ENCODE peak calls at places on chromosomes 5 and 9, in five cellular contexts. One of them, this sample, is unnamed.

GRCh38 chr5:157057459-157058370 is 1.2 kb downstream of the HAVCR1 start:
- DNase-seq in IMR-90: no peak
- DNase-seq in cardiac fibroblast: no peak
- DNase-seq in Peyer's patch: no peak
- DNase-seq in lower leg skin: no peak
- DNase-seq in this sample: no peak

GRCh38 chr5:89399553-89399952 is 516.6 kb upstream of the MEF2C start:
- DNase-seq in IMR-90: no peak
- DNase-seq in cardiac fibroblast: peak
- DNase-seq in Peyer's patch: no peak
- DNase-seq in lower leg skin: no peak
- DNase-seq in this sample: no peak

GRCh38 chr5:145403959-145404358 is 431.2 kb downstream of the PRELID2 start:
- DNase-seq in IMR-90: no peak
- DNase-seq in cardiac fibroblast: no peak
- DNase-seq in Peyer's patch: no peak
- DNase-seq in lower leg skin: no peak
- DNase-seq in this sample: no peak

GRCh38 chr5:6218517-6218916 is 159.8 kb downstream of the MED10 start:
- DNase-seq in IMR-90: no peak
- DNase-seq in cardiac fibroblast: no peak
- DNase-seq in Peyer's patch: no peak
- DNase-seq in lower leg skin: no peak
- DNase-seq in this sample: no peak

GRCh38 chr9:129282308-129283211 is 104.5 kb upstream of the IER5L start:
- DNase-seq in IMR-90: no peak
- DNase-seq in cardiac fibroblast: no peak
- DNase-seq in Peyer's patch: peak
- DNase-seq in lower leg skin: no peak
- DNase-seq in this sample: no peak

GRCh38 chr5:172828911-172829431 is 5.1 kb upstream of the ERGIC1 start:
- DNase-seq in IMR-90: peak
- DNase-seq in cardiac fibroblast: no peak
- DNase-seq in Peyer's patch: no peak
- DNase-seq in lower leg skin: no peak
- DNase-seq in this sample: no peak

GRCh38 chr5:133841831-133842750 is 126.3 kb downstream of the C5orf15 start:
- DNase-seq in IMR-90: no peak
- DNase-seq in cardiac fibroblast: no peak
- DNase-seq in Peyer's patch: peak
- DNase-seq in lower leg skin: no peak
- DNase-seq in this sample: no peak

GRCh38 chr5:107853696-107854095 is 183.0 kb upstream of the EFNA5 start:
- DNase-seq in IMR-90: no peak
- DNase-seq in cardiac fibroblast: no peak
- DNase-seq in Peyer's patch: no peak
- DNase-seq in lower leg skin: no peak
- DNase-seq in this sample: no peak

GRCh38 chr9:134560654-134561053 is 80.9 kb upstream of the COL5A1 start:
- DNase-seq in IMR-90: no peak
- DNase-seq in cardiac fibroblast: no peak
- DNase-seq in Peyer's patch: peak
- DNase-seq in lower leg skin: no peak
- DNase-seq in this sample: no peak

GRCh38 chr9:32331240-32331639 is 53.2 kb upstream of the ACO1 start:
- DNase-seq in IMR-90: no peak
- DNase-seq in cardiac fibroblast: no peak
- DNase-seq in Peyer's patch: no peak
- DNase-seq in lower leg skin: no peak
- DNase-seq in this sample: no peak

GRCh38 chr5:138179277-138179857 is 455 bp downstream of the KIF20A start:
- DNase-seq in IMR-90: no peak
- DNase-seq in cardiac fibroblast: no peak
- DNase-seq in Peyer's patch: no peak
- DNase-seq in lower leg skin: no peak
- DNase-seq in this sample: no peak

GRCh38 chr5:120767171-120767820 is 303.2 kb downstream of the PRR16 start:
- DNase-seq in IMR-90: peak
- DNase-seq in cardiac fibroblast: peak
- DNase-seq in Peyer's patch: no peak
- DNase-seq in lower leg skin: no peak
- DNase-seq in this sample: no peak

GRCh38 chr5:148984333-148984732 is 78.5 kb downstream of the SH3TC2 start:
- DNase-seq in IMR-90: peak
- DNase-seq in cardiac fibroblast: peak
- DNase-seq in Peyer's patch: no peak
- DNase-seq in lower leg skin: no peak
- DNase-seq in this sample: peak

GRCh38 chr9:93572636-93573035 is 3.7 kb upstream of the PHF2 start:
- DNase-seq in IMR-90: no peak
- DNase-seq in cardiac fibroblast: no peak
- DNase-seq in Peyer's patch: peak
- DNase-seq in lower leg skin: no peak
- DNase-seq in this sample: no peak

GRCh38 chr9:70229579-70229978 is 29.2 kb upstream of the SMC5 start:
- DNase-seq in IMR-90: peak
- DNase-seq in cardiac fibroblast: peak
- DNase-seq in Peyer's patch: no peak
- DNase-seq in lower leg skin: no peak
- DNase-seq in this sample: no peak

GRCh38 chr5:55982957-55983381 is 11.8 kb downstream of the IL6ST start:
- DNase-seq in IMR-90: no peak
- DNase-seq in cardiac fibroblast: no peak
- DNase-seq in Peyer's patch: no peak
- DNase-seq in lower leg skin: no peak
- DNase-seq in this sample: no peak

GRCh38 chr9:129236441-129237145 is 58.5 kb upstream of the IER5L start:
- DNase-seq in IMR-90: no peak
- DNase-seq in cardiac fibroblast: no peak
- DNase-seq in Peyer's patch: no peak
- DNase-seq in lower leg skin: no peak
- DNase-seq in this sample: no peak

GRCh38 chr5:173001229-173001841 is 17.8 kb downstream of the ATP6V0E1 start:
- DNase-seq in IMR-90: no peak
- DNase-seq in cardiac fibroblast: no peak
- DNase-seq in Peyer's patch: no peak
- DNase-seq in lower leg skin: no peak
- DNase-seq in this sample: no peak

GRCh38 chr5:103927739-103928138 is 365.1 kb upstream of the NUDT12 start:
- DNase-seq in IMR-90: no peak
- DNase-seq in cardiac fibroblast: no peak
- DNase-seq in Peyer's patch: no peak
- DNase-seq in lower leg skin: no peak
- DNase-seq in this sample: no peak

GRCh38 chr9:96166981-96167380 is 135.0 kb downstream of the HSD17B3 start:
- DNase-seq in IMR-90: no peak
- DNase-seq in cardiac fibroblast: no peak
- DNase-seq in Peyer's patch: no peak
- DNase-seq in lower leg skin: no peak
- DNase-seq in this sample: no peak

GRCh38 chr5:146513462-146513861 is 2.5 kb downstream of the GPR151 start:
- DNase-seq in IMR-90: no peak
- DNase-seq in cardiac fibroblast: no peak
- DNase-seq in Peyer's patch: no peak
- DNase-seq in lower leg skin: no peak
- DNase-seq in this sample: no peak

GRCh38 chr5:75521195-75521594 is 9.5 kb downstream of the POLK start:
- DNase-seq in IMR-90: no peak
- DNase-seq in cardiac fibroblast: no peak
- DNase-seq in Peyer's patch: no peak
- DNase-seq in lower leg skin: no peak
- DNase-seq in this sample: no peak

GRCh38 chr5:43106290-43106638 is 14.4 kb upstream of the ZNF131 start:
- DNase-seq in IMR-90: no peak
- DNase-seq in cardiac fibroblast: no peak
- DNase-seq in Peyer's patch: no peak
- DNase-seq in lower leg skin: no peak
- DNase-seq in this sample: no peak

GRCh38 chr9:93458702-93459101 is 5.3 kb upstream of the FAM120AOS start:
- DNase-seq in IMR-90: no peak
- DNase-seq in cardiac fibroblast: no peak
- DNase-seq in Peyer's patch: no peak
- DNase-seq in lower leg skin: no peak
- DNase-seq in this sample: no peak

GRCh38 chr9:95024097-95024671 is 293.3 kb downstream of the FANCC start:
- DNase-seq in IMR-90: no peak
- DNase-seq in cardiac fibroblast: no peak
- DNase-seq in Peyer's patch: no peak
- DNase-seq in lower leg skin: no peak
- DNase-seq in this sample: no peak

GRCh38 chr9:37984672-37985611 is 81.0 kb upstream of the SLC25A51 start:
- DNase-seq in IMR-90: peak
- DNase-seq in cardiac fibroblast: peak
- DNase-seq in Peyer's patch: no peak
- DNase-seq in lower leg skin: no peak
- DNase-seq in this sample: no peak

GRCh38 chr5:10352404-10353240 is 873 bp upstream of the MARCHF6 start:
- DNase-seq in IMR-90: peak
- DNase-seq in cardiac fibroblast: no peak
- DNase-seq in Peyer's patch: no peak
- DNase-seq in lower leg skin: no peak
- DNase-seq in this sample: no peak

GRCh38 chr9:104903609-104904008 is 24.3 kb downstream of the ABCA1 start:
- DNase-seq in IMR-90: peak
- DNase-seq in cardiac fibroblast: peak
- DNase-seq in Peyer's patch: no peak
- DNase-seq in lower leg skin: no peak
- DNase-seq in this sample: no peak

GRCh38 chr5:168528521-168529360 is at the start of gene FBLL1:
- DNase-seq in IMR-90: peak
- DNase-seq in cardiac fibroblast: peak
- DNase-seq in Peyer's patch: no peak
- DNase-seq in lower leg skin: no peak
- DNase-seq in this sample: no peak

GRCh38 chr5:16082053-16082452 is 97.5 kb downstream of the MARCHF11 start:
- DNase-seq in IMR-90: no peak
- DNase-seq in cardiac fibroblast: no peak
- DNase-seq in Peyer's patch: no peak
- DNase-seq in lower leg skin: no peak
- DNase-seq in this sample: no peak

GRCh38 chr5:172586118-172587060 is 54.7 kb upstream of the NEURL1B start:
- DNase-seq in IMR-90: no peak
- DNase-seq in cardiac fibroblast: no peak
- DNase-seq in Peyer's patch: no peak
- DNase-seq in lower leg skin: no peak
- DNase-seq in this sample: no peak

GRCh38 chr9:125759812-125760134 is 12.6 kb downstream of the PBX3 start:
- DNase-seq in IMR-90: no peak
- DNase-seq in cardiac fibroblast: peak
- DNase-seq in Peyer's patch: no peak
- DNase-seq in lower leg skin: no peak
- DNase-seq in this sample: no peak
- H3K4me3 ChIP-seq in IMR-90: peak
- H3K4me3 ChIP-seq in cardiac fibroblast: peak
- H3K4me3 ChIP-seq in Peyer's patch: no peak
- H3K4me3 ChIP-seq in lower leg skin: no peak
- H3K4me3 ChIP-seq in this sample: peak

DNA sequence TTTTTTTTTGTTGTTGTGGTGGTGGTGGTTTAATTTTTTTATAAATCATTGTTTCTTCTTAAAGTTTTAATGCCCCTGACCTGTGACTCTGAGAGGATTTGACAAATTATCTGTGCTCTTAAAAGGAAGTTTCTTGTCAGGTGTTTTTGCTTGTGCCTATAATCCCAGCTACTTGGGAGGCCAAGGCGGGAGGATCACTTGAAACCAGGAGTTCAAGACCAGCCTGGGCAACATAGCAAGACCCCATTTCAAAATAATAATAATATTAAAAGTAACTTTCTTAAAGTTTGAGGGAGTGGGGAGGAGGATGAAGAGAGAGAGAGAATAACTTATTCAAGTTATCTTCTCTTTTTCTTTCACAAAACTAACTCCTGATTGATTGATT is 12.2 kb upstream of the ERMP1 start:
- DNase-seq in IMR-90: no peak
- DNase-seq in cardiac fibroblast: no peak
- DNase-seq in Peyer's patch: no peak
- DNase-seq in lower leg skin: no peak
- DNase-seq in this sample: no peak
- TF ChIP-seq CTCF in IMR-90: no peak
- TF ChIP-seq CTCF in cardiac fibroblast: no peak
- TF ChIP-seq CTCF in Peyer's patch: no peak
- TF ChIP-seq CTCF in lower leg skin: no peak
- TF ChIP-seq CTCF in this sample: no peak

DNA sequence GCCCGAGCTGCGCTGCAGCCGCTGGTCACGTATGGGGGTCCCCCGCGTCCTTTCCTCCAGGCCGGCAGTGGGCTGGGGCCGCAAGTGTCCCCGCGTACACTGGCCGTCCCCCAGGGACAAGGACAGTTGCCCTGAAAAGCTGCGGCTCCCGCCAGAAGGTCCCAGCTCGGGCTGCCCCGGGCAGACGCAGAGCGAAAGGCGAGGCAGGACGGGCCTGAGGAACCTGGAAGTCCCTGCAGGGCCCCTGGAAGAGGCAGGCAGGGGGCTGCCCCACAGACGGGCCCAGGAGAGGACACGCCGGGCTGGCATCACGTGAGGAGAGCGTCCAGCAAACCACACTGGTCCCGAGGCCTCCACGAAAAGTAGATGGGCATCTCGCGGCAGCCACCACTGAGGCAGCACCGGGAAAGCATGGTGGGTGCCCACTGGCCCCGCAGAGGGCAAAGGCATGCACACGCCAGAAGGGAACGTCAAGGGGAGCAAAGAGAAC is 3.2 kb upstream of the NKD2 start:
- DNase-seq in IMR-90: no peak
- DNase-seq in cardiac fibroblast: no peak
- DNase-seq in Peyer's patch: peak
- DNase-seq in lower leg skin: no peak
- DNase-seq in this sample: no peak
- H3K4me3 ChIP-seq in IMR-90: no peak
- H3K4me3 ChIP-seq in cardiac fibroblast: no peak
- H3K4me3 ChIP-seq in Peyer's patch: peak
- H3K4me3 ChIP-seq in lower leg skin: no peak
- H3K4me3 ChIP-seq in this sample: no peak

GRCh38 chr9:6845881-6846280 is 88.1 kb downstream of the KDM4C start:
- DNase-seq in IMR-90: peak
- DNase-seq in cardiac fibroblast: peak
- DNase-seq in Peyer's patch: no peak
- DNase-seq in lower leg skin: no peak
- DNase-seq in this sample: peak
- TF ChIP-seq CTCF in IMR-90: peak
- TF ChIP-seq CTCF in cardiac fibroblast: no peak
- TF ChIP-seq CTCF in Peyer's patch: no peak
- TF ChIP-seq CTCF in lower leg skin: no peak
- TF ChIP-seq CTCF in this sample: peak